ENCODE peak calls at places on chromosomes 13 and 19, in five cellular contexts. Y, B, S, H and Q are unnamed samples.

GRCh38 chr19:4140237-4140711 is 13.2 kb upstream of the CREB3L3 start:
- DNase-seq in Y (peak), B (no peak), S (no peak), H (peak), Q (peak)

GRCh38 chr19:31548941-31549340 is 199.7 kb upstream of the TSHZ3 start:
- DNase-seq in Y (no peak), B (no peak), S (no peak), H (peak), Q (peak)

GRCh38 chr19:58305932-58306323 is 751 bp downstream of the ERVK3-1 start:
- DNase-seq in Y (no peak), B (no peak), S (no peak), H (peak), Q (no peak)

GRCh38 chr19:15992014-15992413 is 43.2 kb downstream of the OR10H4 start:
- DNase-seq in Y (no peak), B (no peak), S (no peak), H (no peak), Q (no peak)

GRCh38 chr13:63492604-63493003 is 2077.0 kb upstream of the PCDH20 start:
- DNase-seq in Y (no peak), B (no peak), S (no peak), H (no peak), Q (no peak)

GRCh38 chr19:22515435-22515834 is 93.3 kb upstream of the ZNF98 start:
- DNase-seq in Y (no peak), B (no peak), S (no peak), H (no peak), Q (no peak)

GRCh38 chr13:25149670-25150069 is 22.4 kb downstream of the AMER2 start:
- DNase-seq in Y (no peak), B (no peak), S (no peak), H (no peak), Q (no peak)

GRCh38 chr13:27375686-27376326 is 48.6 kb upstream of the GTF3A start:
- DNase-seq in Y (peak), B (peak), S (peak), H (peak), Q (peak)

GRCh38 chr19:42295831-42296525 is 6.0 kb upstream of the PRR19 start:
- DNase-seq in Y (peak), B (peak), S (peak), H (peak), Q (peak)

GRCh38 chr19:18020212-18021067 is 12.5 kb downstream of the ARRDC2 start:
- DNase-seq in Y (no peak), B (peak), S (no peak), H (peak), Q (no peak)

GRCh38 chr13:72666391-72666790 is 61.0 kb downstream of the MZT1 start:
- DNase-seq in Y (no peak), B (no peak), S (no peak), H (no peak), Q (no peak)

GRCh38 chr19:13097331-13098258 is 5.1 kb downstream of the LYL1 start:
- DNase-seq in Y (no peak), B (peak), S (no peak), H (no peak), Q (peak)

GRCh38 chr13:79681069-79681468 is 200.1 kb downstream of the NDFIP2 start:
- DNase-seq in Y (no peak), B (no peak), S (no peak), H (no peak), Q (no peak)

GRCh38 chr19:35347930-35348298 is 212 bp downstream of the FFAR1 start:
- DNase-seq in Y (no peak), B (peak), S (no peak), H (no peak), Q (no peak)

GRCh38 chr19:17076539-17076919 is 952 bp downstream of the MYO9B start:
- DNase-seq in Y (no peak), B (no peak), S (no peak), H (no peak), Q (peak)

GRCh38 chr13:49298903-49299605 is 51.3 kb downstream of the CDADC1 start:
- DNase-seq in Y (peak), B (no peak), S (no peak), H (no peak), Q (no peak)

GRCh38 chr13:23715762-23716235 is 145.6 kb downstream of the TNFRSF19 start:
- DNase-seq in Y (peak), B (no peak), S (no peak), H (no peak), Q (peak)

GRCh38 chr13:36880961-36881360 is 39.1 kb downstream of the SMAD9 start:
- DNase-seq in Y (no peak), B (no peak), S (no peak), H (no peak), Q (no peak)

GRCh38 chr13:64553411-64554129 is 2676.6 kb downstream of the PCDH9 start:
- DNase-seq in Y (no peak), B (no peak), S (no peak), H (no peak), Q (no peak)

GRCh38 chr19:33780746-33781145 is 15.9 kb upstream of the KCTD15 start:
- DNase-seq in Y (no peak), B (no peak), S (no peak), H (no peak), Q (no peak)

GRCh38 chr13:48009298-48009697 is 8.2 kb upstream of the SUCLA2 start:
- DNase-seq in Y (no peak), B (no peak), S (no peak), H (peak), Q (no peak)

GRCh38 chr13:80444240-80445015 is 103.5 kb upstream of the SPRY2 start:
- DNase-seq in Y (no peak), B (no peak), S (no peak), H (no peak), Q (no peak)

GRCh38 chr19:31118292-31118925 is 230.8 kb downstream of the TSHZ3 start:
- DNase-seq in Y (peak), B (no peak), S (no peak), H (no peak), Q (no peak)

GRCh38 chr13:95920485-95920884 is 132.7 kb downstream of the UGGT2 start:
- DNase-seq in Y (no peak), B (no peak), S (no peak), H (peak), Q (no peak)

GRCh38 chr13:64540468-64540867 is 2689.7 kb downstream of the PCDH9 start:
- DNase-seq in Y (no peak), B (no peak), S (no peak), H (no peak), Q (no peak)

GRCh38 chr13:25372275-25373081 is 704 bp downstream of the ATP8A2 start:
- DNase-seq in Y (peak), B (no peak), S (no peak), H (no peak), Q (no peak)

GRCh38 chr13:32639502-32640105 is 53.4 kb downstream of the PDS5B start:
- DNase-seq in Y (peak), B (no peak), S (peak), H (peak), Q (peak)

GRCh38 chr19:49997709-49998108 is 27.5 kb downstream of the VRK3 start:
- DNase-seq in Y (peak), B (no peak), S (no peak), H (no peak), Q (peak)

GRCh38 chr19:46021531-46022041 is 1.3 kb downstream of the PGLYRP1 start:
- DNase-seq in Y (peak), B (no peak), S (no peak), H (no peak), Q (no peak)